ENCODE peak calls at places on chromosomes 16 and 17, in seven cellular contexts. M is HuH-7.5; V is hippocampal formation; Q is activated CD8-positive, alpha-beta memory T cell treated with anti-CD3 and anti-CD28 coated beads for 48 hours; Y is HL-60; O is RWPE1; D is CD4-positive, CD25-positive, alpha-beta regulatory T cell. A is an unnamed sample.

GRCh38 chr16:56608876-56609462 is 585 bp downstream of the MT2A start:
- DNase-seq in Y (no peak), M (no peak), D (no peak), O (no peak), V (no peak), Q (no peak), A (no peak)

GRCh38 chr17:61597606-61598005 is 6.6 kb upstream of the NACA2 start:
- DNase-seq in Y (no peak), O (no peak), V (no peak), M (no peak), D (no peak), Q (no peak), A (no peak)

GRCh38 chr16:29852654-29853053 is 10.4 kb downstream of the CDIPT start:
- DNase-seq in M (no peak), O (no peak), V (no peak), Q (no peak), Y (no peak), D (no peak), A (peak)

GRCh38 chr17:5014357-5014756 is 16.6 kb downstream of the KIF1C start:
- DNase-seq in Q (no peak), Y (no peak), O (no peak), V (no peak), D (no peak), M (no peak), A (no peak)

GRCh38 chr16:2856061-2856670 is 1.8 kb downstream of the PRSS22 start:
- DNase-seq in Q (no peak), Y (no peak), V (no peak), M (no peak), O (peak), D (no peak), A (peak)

GRCh38 chr17:42679492-42680330 is 1.9 kb downstream of the CCR10 start:
- DNase-seq in M (peak), Q (no peak), V (peak), D (peak), O (peak), Y (no peak), A (peak)

GRCh38 chr16:83772806-83773205 is 35.0 kb upstream of the HSBP1 start:
- DNase-seq in V (peak), Q (no peak), M (no peak), D (no peak), Y (no peak), O (no peak), A (no peak)

GRCh38 chr16:68377667-68378420 is 67.0 kb downstream of the PRMT7 start:
- DNase-seq in Y (no peak), D (no peak), Q (no peak), O (no peak), V (no peak), M (no peak), A (no peak)

GRCh38 chr17:44079877-44080821 is 9.6 kb downstream of the G6PC3 start:
- DNase-seq in V (no peak), Q (no peak), O (no peak), M (no peak), D (no peak), Y (peak), A (no peak)

GRCh38 chr16:11143741-11144035 is 112.3 kb downstream of the SOCS1 start:
- DNase-seq in O (no peak), Y (no peak), D (no peak), Q (no peak), V (no peak), M (no peak), A (no peak)

GRCh38 chr16:67718668-67719047 is 458 bp downstream of the GFOD2 start:
- DNase-seq in D (peak), M (peak), Q (no peak), O (no peak), V (no peak), Y (peak), A (no peak)

GRCh38 chr16:67736858-67737257 is 17.7 kb upstream of the GFOD2 start:
- DNase-seq in Y (no peak), Q (no peak), M (no peak), D (no peak), O (no peak), V (no peak), A (no peak)

GRCh38 chr17:29941334-29941733 is at the start of gene EFCAB5:
- DNase-seq in Y (no peak), O (no peak), D (no peak), V (no peak), Q (no peak), M (no peak), A (no peak)

GRCh38 chr16:396605-397004 is 394 bp upstream of the NME4 start:
- DNase-seq in Y (peak), D (no peak), Q (no peak), V (no peak), M (peak), O (no peak), A (no peak)

GRCh38 chr16:24346734-24347133 is 90.6 kb downstream of the CACNG3 start:
- DNase-seq in M (no peak), Q (no peak), D (no peak), V (no peak), O (no peak), Y (no peak), A (no peak)

GRCh38 chr16:19167710-19168172 is 299 bp upstream of the SYT17 start:
- DNase-seq in V (peak), M (peak), Q (peak), Y (peak), O (peak), D (peak), A (peak)